ENCODE peak calls at places on chromosomes 4 and X, in ten cellular contexts. One of them, this sample, is unnamed.

GRCh38 chr4:187294861-187295260 is 571.2 kb upstream of the FAT1 start:
- DNase-seq in SK-N-SH: no peak
- DNase-seq in ovary: no peak
- DNase-seq in HepG2: no peak
- DNase-seq in tibial nerve: no peak
- DNase-seq in A549: no peak
- DNase-seq in suprapubic skin: no peak
- DNase-seq in GM12878: no peak
- DNase-seq in stomach: no peak
- DNase-seq in K562: no peak
- DNase-seq in this sample: no peak

GRCh38 chrX:33741807-33742206 is 390.3 kb downstream of the FAM47A start:
- DNase-seq in SK-N-SH: no peak
- DNase-seq in ovary: no peak
- DNase-seq in HepG2: no peak
- DNase-seq in tibial nerve: no peak
- DNase-seq in A549: no peak
- DNase-seq in suprapubic skin: no peak
- DNase-seq in GM12878: no peak
- DNase-seq in stomach: no peak
- DNase-seq in K562: no peak
- DNase-seq in this sample: peak; percentile 27

GRCh38 chr4:177511611-177512010 is 69.4 kb upstream of the AGA start:
- DNase-seq in SK-N-SH: no peak
- DNase-seq in ovary: no peak
- DNase-seq in HepG2: no peak
- DNase-seq in tibial nerve: no peak
- DNase-seq in A549: no peak
- DNase-seq in suprapubic skin: no peak
- DNase-seq in GM12878: no peak
- DNase-seq in stomach: peak; percentile 70
- DNase-seq in K562: no peak
- DNase-seq in this sample: no peak

GRCh38 chr4:99945718-99946345 is 586 bp downstream of the DNAJB14 start:
- DNase-seq in SK-N-SH: peak; percentile 68
- DNase-seq in ovary: no peak
- DNase-seq in HepG2: peak; percentile 44
- DNase-seq in tibial nerve: no peak
- DNase-seq in A549: no peak
- DNase-seq in suprapubic skin: no peak
- DNase-seq in GM12878: no peak
- DNase-seq in stomach: peak; percentile 26
- DNase-seq in K562: peak; percentile 47
- DNase-seq in this sample: peak; percentile 66

GRCh38 chr4:109728385-109728784 is 1.5 kb downstream of the PLA2G12A start:
- DNase-seq in SK-N-SH: no peak
- DNase-seq in ovary: no peak
- DNase-seq in HepG2: no peak
- DNase-seq in tibial nerve: no peak
- DNase-seq in A549: no peak
- DNase-seq in suprapubic skin: no peak
- DNase-seq in GM12878: no peak
- DNase-seq in stomach: no peak
- DNase-seq in K562: no peak
- DNase-seq in this sample: no peak

GRCh38 chr4:25351777-25352421 is 25.2 kb upstream of the ANAPC4 start:
- DNase-seq in SK-N-SH: no peak
- DNase-seq in ovary: no peak
- DNase-seq in HepG2: no peak
- DNase-seq in tibial nerve: no peak
- DNase-seq in A549: no peak
- DNase-seq in suprapubic skin: no peak
- DNase-seq in GM12878: no peak
- DNase-seq in stomach: no peak
- DNase-seq in K562: no peak
- DNase-seq in this sample: no peak

GRCh38 chrX:121579016-121579760 is 531.8 kb downstream of the GLUD2 start:
- DNase-seq in SK-N-SH: peak; percentile 3
- DNase-seq in ovary: no peak
- DNase-seq in HepG2: peak; percentile 7
- DNase-seq in tibial nerve: peak; percentile 4
- DNase-seq in A549: no peak
- DNase-seq in suprapubic skin: no peak
- DNase-seq in GM12878: peak; percentile 4
- DNase-seq in stomach: no peak
- DNase-seq in K562: peak; percentile 4
- DNase-seq in this sample: no peak

GRCh38 chr4:100826067-100826466 is 308.2 kb upstream of the EMCN start:
- DNase-seq in SK-N-SH: no peak
- DNase-seq in ovary: no peak
- DNase-seq in HepG2: no peak
- DNase-seq in tibial nerve: no peak
- DNase-seq in A549: no peak
- DNase-seq in suprapubic skin: no peak
- DNase-seq in GM12878: peak; percentile 53
- DNase-seq in stomach: no peak
- DNase-seq in K562: no peak
- DNase-seq in this sample: no peak

GRCh38 chr4:140995058-140995457 is 138.2 kb downstream of the RNF150 start:
- DNase-seq in SK-N-SH: no peak
- DNase-seq in ovary: peak; percentile 27
- DNase-seq in HepG2: no peak
- DNase-seq in tibial nerve: no peak
- DNase-seq in A549: no peak
- DNase-seq in suprapubic skin: no peak
- DNase-seq in GM12878: no peak
- DNase-seq in stomach: peak; percentile 36
- DNase-seq in K562: no peak
- DNase-seq in this sample: peak; percentile 84

GRCh38 chr4:102076622-102077021 is 268.7 kb downstream of the SLC39A8 start:
- DNase-seq in SK-N-SH: no peak
- DNase-seq in ovary: no peak
- DNase-seq in HepG2: no peak
- DNase-seq in tibial nerve: no peak
- DNase-seq in A549: no peak
- DNase-seq in suprapubic skin: no peak
- DNase-seq in GM12878: no peak
- DNase-seq in stomach: no peak
- DNase-seq in K562: no peak
- DNase-seq in this sample: no peak

GRCh38 chr4:72320185-72320948 is 248.7 kb downstream of the ADAMTS3 start:
- DNase-seq in SK-N-SH: no peak
- DNase-seq in ovary: no peak
- DNase-seq in HepG2: peak; percentile 15
- DNase-seq in tibial nerve: no peak
- DNase-seq in A549: no peak
- DNase-seq in suprapubic skin: no peak
- DNase-seq in GM12878: no peak
- DNase-seq in stomach: no peak
- DNase-seq in K562: peak; percentile 14
- DNase-seq in this sample: no peak
- H3K27ac ChIP-seq in SK-N-SH: peak overlapping the region; percentile 60
- H3K27ac ChIP-seq in ovary: no peak overlapping the region
- H3K27ac ChIP-seq in HepG2: no peak overlapping the region
- H3K27ac ChIP-seq in tibial nerve: no peak overlapping the region
- H3K27ac ChIP-seq in A549: no peak overlapping the region
- H3K27ac ChIP-seq in suprapubic skin: no peak overlapping the region
- H3K27ac ChIP-seq in GM12878: no peak overlapping the region
- H3K27ac ChIP-seq in stomach: no peak overlapping the region
- H3K27ac ChIP-seq in K562: no peak overlapping the region
- H3K27ac ChIP-seq in this sample: no peak overlapping the region

GRCh38 chrX:155216940-155217450 is 735 bp downstream of the VBP1 start:
- DNase-seq in SK-N-SH: peak; percentile 46
- DNase-seq in ovary: no peak
- DNase-seq in HepG2: no peak
- DNase-seq in tibial nerve: no peak
- DNase-seq in A549: no peak
- DNase-seq in suprapubic skin: no peak
- DNase-seq in GM12878: peak; percentile 3
- DNase-seq in stomach: no peak
- DNase-seq in K562: peak; percentile 25
- DNase-seq in this sample: no peak
- TF ChIP-seq EP300 in SK-N-SH: no peak
- TF ChIP-seq EP300 in ovary: no peak
- TF ChIP-seq EP300 in HepG2: no peak
- TF ChIP-seq EP300 in tibial nerve: no peak
- TF ChIP-seq EP300 in A549: no peak
- TF ChIP-seq EP300 in suprapubic skin: no peak
- TF ChIP-seq EP300 in GM12878: no peak
- TF ChIP-seq EP300 in stomach: no peak
- TF ChIP-seq EP300 in K562: no peak
- TF ChIP-seq EP300 in this sample: no peak

GRCh38 chr4:85595796-85596559 is 121.0 kb downstream of the ARHGAP24 start:
- DNase-seq in SK-N-SH: no peak
- DNase-seq in ovary: no peak
- DNase-seq in HepG2: no peak
- DNase-seq in tibial nerve: no peak
- DNase-seq in A549: no peak
- DNase-seq in suprapubic skin: no peak
- DNase-seq in GM12878: no peak
- DNase-seq in stomach: no peak
- DNase-seq in K562: no peak
- DNase-seq in this sample: no peak

GRCh38 chr4:85600501-85600900 is 125.6 kb downstream of the ARHGAP24 start:
- DNase-seq in SK-N-SH: no peak
- DNase-seq in ovary: no peak
- DNase-seq in HepG2: no peak
- DNase-seq in tibial nerve: no peak
- DNase-seq in A549: no peak
- DNase-seq in suprapubic skin: no peak
- DNase-seq in GM12878: no peak
- DNase-seq in stomach: no peak
- DNase-seq in K562: no peak
- DNase-seq in this sample: no peak

GRCh38 chr4:85591361-85592098 is 116.6 kb downstream of the ARHGAP24 start:
- DNase-seq in SK-N-SH: no peak
- DNase-seq in ovary: no peak
- DNase-seq in HepG2: no peak
- DNase-seq in tibial nerve: no peak
- DNase-seq in A549: no peak
- DNase-seq in suprapubic skin: no peak
- DNase-seq in GM12878: no peak
- DNase-seq in stomach: no peak
- DNase-seq in K562: no peak
- DNase-seq in this sample: no peak

GRCh38 chr4:85598936-85599335 is 124.0 kb downstream of the ARHGAP24 start:
- DNase-seq in SK-N-SH: no peak
- DNase-seq in ovary: no peak
- DNase-seq in HepG2: no peak
- DNase-seq in tibial nerve: no peak
- DNase-seq in A549: no peak
- DNase-seq in suprapubic skin: no peak
- DNase-seq in GM12878: no peak
- DNase-seq in stomach: no peak
- DNase-seq in K562: no peak
- DNase-seq in this sample: no peak

GRCh38 chr4:85595098-85595775 is 120.3 kb downstream of the ARHGAP24 start:
- DNase-seq in SK-N-SH: no peak
- DNase-seq in ovary: no peak
- DNase-seq in HepG2: no peak
- DNase-seq in tibial nerve: no peak
- DNase-seq in A549: no peak
- DNase-seq in suprapubic skin: no peak
- DNase-seq in GM12878: no peak
- DNase-seq in stomach: no peak
- DNase-seq in K562: no peak
- DNase-seq in this sample: no peak
- H3K27ac ChIP-seq in SK-N-SH: no peak overlapping the region
- H3K27ac ChIP-seq in ovary: no peak overlapping the region
- H3K27ac ChIP-seq in HepG2: no peak overlapping the region
- H3K27ac ChIP-seq in tibial nerve: peak overlapping the region; percentile 30
- H3K27ac ChIP-seq in A549: no peak overlapping the region
- H3K27ac ChIP-seq in suprapubic skin: no peak overlapping the region
- H3K27ac ChIP-seq in GM12878: no peak overlapping the region
- H3K27ac ChIP-seq in stomach: no peak overlapping the region
- H3K27ac ChIP-seq in K562: no peak overlapping the region
- H3K27ac ChIP-seq in this sample: no peak overlapping the region

GRCh38 chr4:185936650-185937376 is 124.8 kb upstream of the SORBS2 start:
- DNase-seq in SK-N-SH: no peak
- DNase-seq in ovary: no peak
- DNase-seq in HepG2: no peak
- DNase-seq in tibial nerve: no peak
- DNase-seq in A549: no peak
- DNase-seq in suprapubic skin: no peak
- DNase-seq in GM12878: no peak
- DNase-seq in stomach: no peak
- DNase-seq in K562: no peak
- DNase-seq in this sample: no peak
- TF ChIP-seq EP300 in SK-N-SH: no peak
- TF ChIP-seq EP300 in ovary: no peak
- TF ChIP-seq EP300 in HepG2: no peak
- TF ChIP-seq EP300 in tibial nerve: no peak
- TF ChIP-seq EP300 in A549: no peak
- TF ChIP-seq EP300 in suprapubic skin: no peak
- TF ChIP-seq EP300 in GM12878: no peak
- TF ChIP-seq EP300 in stomach: no peak
- TF ChIP-seq EP300 in K562: no peak
- TF ChIP-seq EP300 in this sample: no peak

GRCh38 chr4:105858466-105859040 is 36.7 kb upstream of the NPNT start:
- DNase-seq in SK-N-SH: no peak
- DNase-seq in ovary: no peak
- DNase-seq in HepG2: no peak
- DNase-seq in tibial nerve: no peak
- DNase-seq in A549: no peak
- DNase-seq in suprapubic skin: no peak
- DNase-seq in GM12878: peak; percentile 30
- DNase-seq in stomach: no peak
- DNase-seq in K562: no peak
- DNase-seq in this sample: peak; percentile 38

GRCh38 chr4:105859233-105859632 is 36.0 kb upstream of the NPNT start:
- DNase-seq in SK-N-SH: no peak
- DNase-seq in ovary: no peak
- DNase-seq in HepG2: peak; percentile 13
- DNase-seq in tibial nerve: no peak
- DNase-seq in A549: peak; percentile 10
- DNase-seq in suprapubic skin: no peak
- DNase-seq in GM12878: peak; percentile 9
- DNase-seq in stomach: no peak
- DNase-seq in K562: no peak
- DNase-seq in this sample: no peak
- H3K27ac ChIP-seq in SK-N-SH: no peak overlapping the region
- H3K27ac ChIP-seq in ovary: no peak overlapping the region
- H3K27ac ChIP-seq in HepG2: no peak overlapping the region
- H3K27ac ChIP-seq in tibial nerve: no peak overlapping the region
- H3K27ac ChIP-seq in A549: no peak overlapping the region
- H3K27ac ChIP-seq in suprapubic skin: no peak overlapping the region
- H3K27ac ChIP-seq in GM12878: no peak overlapping the region
- H3K27ac ChIP-seq in stomach: no peak overlapping the region
- H3K27ac ChIP-seq in K562: no peak overlapping the region
- H3K27ac ChIP-seq in this sample: no peak overlapping the region

DNA sequence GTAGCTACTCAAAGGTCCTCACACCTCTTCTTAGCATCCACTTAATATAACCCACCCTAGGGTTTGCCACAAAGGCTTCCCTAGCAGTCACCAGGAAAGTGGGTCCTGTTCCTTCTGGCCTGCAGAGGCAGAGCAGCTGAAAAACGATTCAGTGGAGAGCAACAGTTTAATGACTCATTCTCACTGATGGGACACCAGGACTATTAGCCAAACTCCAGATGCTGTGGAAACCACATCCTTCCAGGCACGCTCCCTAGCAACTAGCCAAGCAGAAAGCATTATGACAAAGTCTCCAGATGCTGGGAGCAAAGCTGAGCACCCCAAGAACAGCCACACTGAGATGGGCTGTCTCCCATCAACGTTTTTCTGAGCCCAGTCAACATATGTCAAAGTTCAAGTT is 30.3 kb upstream of the UTP14A start:
- DNase-seq in SK-N-SH: no peak
- DNase-seq in ovary: no peak
- DNase-seq in HepG2: no peak
- DNase-seq in tibial nerve: no peak
- DNase-seq in A549: no peak
- DNase-seq in suprapubic skin: no peak
- DNase-seq in GM12878: no peak
- DNase-seq in stomach: no peak
- DNase-seq in K562: no peak
- DNase-seq in this sample: no peak
- TF ChIP-seq EP300 in SK-N-SH: no peak
- TF ChIP-seq EP300 in ovary: no peak
- TF ChIP-seq EP300 in HepG2: no peak
- TF ChIP-seq EP300 in tibial nerve: no peak
- TF ChIP-seq EP300 in A549: no peak
- TF ChIP-seq EP300 in suprapubic skin: no peak
- TF ChIP-seq EP300 in GM12878: no peak
- TF ChIP-seq EP300 in stomach: no peak
- TF ChIP-seq EP300 in K562: no peak
- TF ChIP-seq EP300 in this sample: no peak

This sample was measured in sigmoid colon.